ENCODE peak calls at places on chromosomes 7 and 10, in four cellular contexts. Z is NCI-H226, O is GM04503, C is GM06990. S is an unnamed sample.

GRCh38 chr7:50739744-50740455 is 42.8 kb downstream of the GRB10 start:
- DNase-seq in Z (no peak), O (peak), C (no peak), S (peak)

GRCh38 chr7:12373580-12374263 is 29.9 kb downstream of the VWDE start:
- DNase-seq in Z (peak), O (no peak), C (no peak), S (no peak)

GRCh38 chr10:106997721-106998120 is 166.8 kb downstream of the SORCS1 start:
- DNase-seq in O (no peak), C (no peak), Z (no peak), S (no peak)

GRCh38 chr10:28520346-28520745 is 12.6 kb upstream of the WAC start:
- DNase-seq in O (no peak), C (no peak), Z (peak), S (no peak)

GRCh38 chr10:98226508-98227144 is 41.4 kb downstream of the LOXL4 start:
- DNase-seq in C (no peak), Z (no peak), O (no peak), S (no peak)

GRCh38 chr10:126904807-126905686 is at the start of gene DOCK1:
- DNase-seq in O (no peak), C (no peak), Z (peak), S (no peak)

GRCh38 chr7:127287133-127287532 is 34.4 kb upstream of the GRM8 start:
- DNase-seq in O (no peak), Z (no peak), C (no peak), S (no peak)

GRCh38 chr7:77697535-77697831 is 1.2 kb downstream of the RSBN1L start:
- DNase-seq in Z (no peak), C (peak), O (no peak), S (no peak)

GRCh38 chr7:96823274-96823673 is 113.6 kb upstream of the SEM1 start:
- DNase-seq in C (no peak), Z (peak), O (peak), S (no peak)

GRCh38 chr7:143408686-143409551 is at the start of gene EPHA1:
- DNase-seq in C (no peak), Z (no peak), O (no peak), S (no peak)

GRCh38 chr10:14588084-14588937 is 186.4 kb downstream of the FAM107B start:
- DNase-seq in Z (no peak), O (peak), C (peak), S (peak)

GRCh38 chr7:107190090-107190489 is 21.3 kb downstream of the HBP1 start:
- DNase-seq in Z (no peak), O (no peak), C (no peak), S (no peak)

GRCh38 chr7:27187702-27188665 is 3.0 kb upstream of the HOXA11 start:
- DNase-seq in Z (no peak), O (no peak), C (no peak), S (no peak)

GRCh38 chr10:99711129-99711719 is 20.7 kb downstream of the COX15 start:
- DNase-seq in C (no peak), Z (no peak), O (peak), S (no peak)

GRCh38 chr10:78185693-78186055 is 152.0 kb downstream of the RPS24 start:
- DNase-seq in C (no peak), O (no peak), Z (no peak), S (no peak)

S was measured in central memory CD8-positive, alpha-beta T cell.